ENCODE peak calls at places on chromosomes 7 and 10, in eight cellular contexts. F is iPS DF 19.7, T is kidney, J is BE2C, W is M059J, U is fibroblast of pulmonary artery, P is B cell, L is glomerular endothelial cell. Q is an unnamed sample.

GRCh38 chr7:75649462-75649861 is 89.3 kb downstream of the HIP1 start:
- DNase-seq in J (no peak), U (no peak), W (peak; percentile 40), L (no peak), T (peak; percentile 79), F (no peak), P (no peak), Q (no peak)

GRCh38 chr7:45663167-45663921 is 89.2 kb downstream of the ADCY1 start:
- DNase-seq in J (peak; percentile 50), P (peak; percentile 7), W (no peak), F (no peak), T (no peak), U (peak; percentile 35), L (no peak), Q (peak; percentile 7)

GRCh38 chr10:92545556-92545955 is 28.3 kb downstream of the IDE start:
- DNase-seq in P (no peak), F (no peak), L (no peak), T (no peak), J (no peak), W (no peak), U (no peak), Q (no peak)

GRCh38 chr10:117747636-117748035 is 205.1 kb downstream of the EMX2 start:
- DNase-seq in W (no peak), L (no peak), T (no peak), P (no peak), F (no peak), J (no peak), U (no peak), Q (no peak)

GRCh38 chr10:114328876-114329275 is 75.4 kb downstream of the AFAP1L2 start:
- DNase-seq in F (no peak), W (no peak), T (peak; percentile 82), J (no peak), U (no peak), L (no peak), P (no peak), Q (no peak)

GRCh38 chr7:66896441-66896840 is 24.6 kb upstream of the TMEM248 start:
- DNase-seq in T (no peak), U (no peak), P (no peak), L (no peak), J (no peak), W (no peak), F (no peak), Q (no peak)

GRCh38 chr10:5199398-5199797 is 2.8 kb downstream of the AKR1C4 start:
- DNase-seq in L (no peak), F (no peak), U (no peak), J (no peak), P (no peak), T (no peak), W (peak; percentile 1), Q (no peak)

GRCh38 chr10:104835422-104835821 is 194.3 kb downstream of the SORCS3 start:
- DNase-seq in L (no peak), W (no peak), T (no peak), F (no peak), J (no peak), P (no peak), U (no peak), Q (no peak)